ENCODE peak calls at places on chromosomes 2 and 18, in eight cellular contexts. U is hypothalamus; M is CD8-positive, alpha-beta memory T cell; H is stimulated activated naive B cell treated with anti-CD40 and anti-IgM and Interleukin-4, amounts not matched to agents 10 μg/mL and 1 μg/mL and 100 μg/mL, for 72 hours; V is choroid plexus epithelial cell; I is GM13976; Z is ureter; L is NT2/D1. Y is an unnamed sample.

GRCh38 chr2:168892327-168892726 is 2.1 kb upstream of the SPC25 start:
- DNase-seq in I (no peak), L (no peak), M (no peak), V (no peak), U (no peak), H (no peak), Z (no peak), Y (no peak)

GRCh38 chr2:18209934-18210639 is 331.6 kb downstream of the KCNS3 start:
- DNase-seq in V (peak; percentile 58), Z (no peak), H (no peak), U (no peak), M (no peak), L (no peak), I (no peak), Y (peak; percentile 87)

GRCh38 chr18:47215554-47216138 is 35.8 kb downstream of the SKOR2 start:
- DNase-seq in U (no peak), Z (no peak), M (peak; percentile 4), L (peak; percentile 51), H (peak; percentile 4), V (peak; percentile 88), I (peak; percentile 27), Y (peak; percentile 40)

GRCh38 chr2:1743396-1744150 is 742 bp downstream of the PXDN start:
- DNase-seq in H (no peak), L (no peak), Z (peak; percentile 50), I (no peak), M (no peak), U (peak; percentile 34), V (peak; percentile 69), Y (peak; percentile 22)

GRCh38 chr18:76458522-76459311 is 36.3 kb downstream of the ZNF516 start:
- DNase-seq in V (no peak), Z (peak; percentile 33), H (no peak), U (no peak), L (no peak), I (no peak), M (no peak), Y (no peak)

GRCh38 chr2:230411484-230412368 is 4.3 kb upstream of the SP100 start:
- DNase-seq in Z (peak; percentile 69), I (peak; percentile 86), L (peak; percentile 30), H (peak; percentile 58), M (peak; percentile 69), U (peak; percentile 44), V (peak; percentile 64), Y (peak; percentile 51)

GRCh38 chr2:7083580-7084509 is 166.6 kb downstream of the RNF144A start:
- DNase-seq in Z (no peak), U (no peak), V (peak; percentile 72), H (no peak), M (no peak), L (peak; percentile 49), I (no peak), Y (peak; percentile 26)

GRCh38 chr2:240217431-240218301 is 77.2 kb upstream of the OTOS start:
- DNase-seq in L (no peak), I (no peak), V (no peak), Z (peak; percentile 42), H (no peak), U (no peak), M (no peak), Y (no peak)

GRCh38 chr2:238423561-238424312 is 3.0 kb upstream of the ASB1 start:
- DNase-seq in L (no peak), H (no peak), Z (no peak), I (no peak), U (no peak), M (no peak), V (no peak), Y (peak; percentile 68)

GRCh38 chr18:45771587-45771986 is 47.6 kb downstream of the SLC14A1 start:
- DNase-seq in I (no peak), V (peak; percentile 60), U (no peak), M (no peak), Z (no peak), L (no peak), H (no peak), Y (no peak)

GRCh38 chr2:30231726-30232026 is 342 bp downstream of the LBH start:
- DNase-seq in V (no peak), H (no peak), I (no peak), U (no peak), Z (no peak), M (peak; percentile 83), L (peak; percentile 72), Y (no peak)

GRCh38 chr2:70926042-70926441 is 9.7 kb upstream of the ATP6V1B1 start:
- DNase-seq in U (no peak), H (no peak), M (no peak), L (no peak), I (no peak), Z (peak; percentile 13), V (no peak), Y (no peak)

GRCh38 chr2:127569274-127570065 is 34.0 kb downstream of the MYO7B start:
- DNase-seq in U (no peak), Z (peak; percentile 35), H (no peak), M (no peak), L (no peak), I (no peak), V (peak; percentile 53), Y (peak; percentile 53)

GRCh38 chr18:76376668-76377358 is 118.2 kb downstream of the ZNF516 start:
- DNase-seq in V (no peak), U (no peak), L (no peak), Z (no peak), M (peak; percentile 42), H (no peak), I (no peak), Y (no peak)

GRCh38 chr2:179817181-179817841 is 44.1 kb downstream of the ZNF385B start:
- DNase-seq in Z (no peak), I (no peak), M (no peak), V (peak; percentile 17), U (no peak), H (no peak), L (no peak), Y (peak; percentile 18)

GRCh38 chr2:239897596-239898235 is 127.4 kb downstream of the NDUFA10 start:
- DNase-seq in U (no peak), M (no peak), Z (peak; percentile 36), L (no peak), I (no peak), H (no peak), V (no peak), Y (no peak)